ENCODE peak calls at places on chromosome 5, in five cellular contexts. One of them, this sample, is unnamed.
A peak's percentile ranks its signal among the peaks of the same experiment; 100 is the strongest.

GRCh38 chr5:125153231-125153630 is 406.8 kb upstream of the ZNF608 start:
- DNase-seq in H9: no peak
- DNase-seq in neuronal stem cell: no peak
- DNase-seq in H1: no peak
- DNase-seq in trophoblast cell: no peak
- DNase-seq in this sample: no peak

GRCh38 chr5:51618234-51618633 is 235.0 kb downstream of the ISL1 start:
- DNase-seq in H9: no peak
- DNase-seq in neuronal stem cell: no peak
- DNase-seq in H1: no peak
- DNase-seq in trophoblast cell: no peak
- DNase-seq in this sample: no peak

GRCh38 chr5:54524704-54525103 is 7.1 kb downstream of the SNX18 start:
- DNase-seq in H9: no peak
- DNase-seq in neuronal stem cell: no peak
- DNase-seq in H1: no peak
- DNase-seq in trophoblast cell: no peak
- DNase-seq in this sample: no peak

GRCh38 chr5:141992349-141992963 is 20.4 kb downstream of the GNPDA1 start:
- DNase-seq in H9: no peak
- DNase-seq in neuronal stem cell: peak; percentile 57
- DNase-seq in H1: peak; percentile 79
- DNase-seq in trophoblast cell: peak; percentile 93
- DNase-seq in this sample: peak; percentile 67

GRCh38 chr5:170223906-170224305 is 8.9 kb upstream of the C5orf58 start:
- DNase-seq in H9: no peak
- DNase-seq in neuronal stem cell: no peak
- DNase-seq in H1: no peak
- DNase-seq in trophoblast cell: no peak
- DNase-seq in this sample: peak; percentile 34

GRCh38 chr5:57412010-57412409 is 70.6 kb downstream of the ACTBL2 start:
- DNase-seq in H9: no peak
- DNase-seq in neuronal stem cell: no peak
- DNase-seq in H1: no peak
- DNase-seq in trophoblast cell: no peak
- DNase-seq in this sample: peak; percentile 77

GRCh38 chr5:38556115-38556598 is 289 bp downstream of the LIFR start:
- DNase-seq in H9: no peak
- DNase-seq in neuronal stem cell: no peak
- DNase-seq in H1: peak; percentile 62
- DNase-seq in trophoblast cell: peak; percentile 88
- DNase-seq in this sample: no peak

GRCh38 chr5:105506692-105507277 is 1944.2 kb upstream of the NUDT12 start:
- DNase-seq in H9: peak; percentile 67
- DNase-seq in neuronal stem cell: no peak
- DNase-seq in H1: no peak
- DNase-seq in trophoblast cell: peak; percentile 52
- DNase-seq in this sample: peak; percentile 32

GRCh38 chr5:170427672-170428236 is 38.6 kb upstream of the KCNMB1 start:
- DNase-seq in H9: no peak
- DNase-seq in neuronal stem cell: no peak
- DNase-seq in H1: no peak
- DNase-seq in trophoblast cell: no peak
- DNase-seq in this sample: peak; percentile 38

GRCh38 chr5:37448941-37449340 is 69.8 kb downstream of the WDR70 start:
- DNase-seq in H9: no peak
- DNase-seq in neuronal stem cell: no peak
- DNase-seq in H1: no peak
- DNase-seq in trophoblast cell: no peak
- DNase-seq in this sample: peak; percentile 10

GRCh38 chr5:10690460-10690859 is 70.6 kb downstream of the DAP start:
- DNase-seq in H9: no peak
- DNase-seq in neuronal stem cell: no peak
- DNase-seq in H1: no peak
- DNase-seq in trophoblast cell: peak; percentile 55
- DNase-seq in this sample: no peak

GRCh38 chr5:10688651-10689171 is 72.3 kb downstream of the DAP start:
- DNase-seq in H9: no peak
- DNase-seq in neuronal stem cell: no peak
- DNase-seq in H1: no peak
- DNase-seq in trophoblast cell: no peak
- DNase-seq in this sample: no peak

GRCh38 chr5:10686890-10687289 is 74.1 kb downstream of the DAP start:
- DNase-seq in H9: no peak
- DNase-seq in neuronal stem cell: no peak
- DNase-seq in H1: no peak
- DNase-seq in trophoblast cell: no peak
- DNase-seq in this sample: no peak

GRCh38 chr5:10691826-10692785 is 68.9 kb downstream of the DAP start:
- DNase-seq in H9: no peak
- DNase-seq in neuronal stem cell: no peak
- DNase-seq in H1: no peak
- DNase-seq in trophoblast cell: peak; percentile 79
- DNase-seq in this sample: peak; percentile 44

DNA sequence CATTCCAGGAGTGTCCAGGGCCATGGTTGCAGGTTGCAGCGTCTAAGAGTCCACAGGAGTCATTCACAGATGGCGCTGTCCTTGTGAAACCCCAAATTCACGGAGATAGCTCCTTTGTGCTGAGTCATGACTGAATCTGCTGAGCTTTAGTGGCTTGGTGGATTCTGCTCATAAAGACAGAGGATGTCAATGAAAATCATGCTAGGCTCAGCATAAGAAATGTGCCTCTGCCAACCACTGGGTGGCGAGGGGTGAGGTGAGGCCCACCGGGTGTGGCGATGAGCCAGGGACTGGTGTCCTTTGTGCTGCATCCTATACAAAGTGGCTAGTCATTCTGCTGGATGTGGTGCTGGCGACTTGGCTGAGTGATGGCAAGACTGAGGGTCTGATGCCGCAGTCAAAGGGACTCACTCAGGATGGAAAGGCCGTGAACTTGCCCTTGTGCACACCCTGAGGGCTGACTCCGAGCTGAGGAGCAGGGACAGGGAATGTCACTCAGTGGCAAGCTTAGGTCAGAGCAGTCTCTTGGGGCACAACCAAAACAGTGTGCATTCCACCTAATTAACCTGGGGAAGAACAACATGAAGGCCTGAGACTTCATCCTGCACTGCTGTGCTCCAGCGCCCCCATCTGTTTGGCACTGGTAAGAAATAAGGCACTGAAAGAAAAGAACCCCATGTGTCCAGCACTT is 71.5 kb downstream of the DAP start:
- DNase-seq in H9: peak; percentile 77
- DNase-seq in neuronal stem cell: peak; percentile 33
- DNase-seq in H1: peak; percentile 87
- DNase-seq in trophoblast cell: no peak
- DNase-seq in this sample: peak; percentile 31
- H2AK5ac ChIP-seq in H9: no peak overlapping the region
- H2AK5ac ChIP-seq in neuronal stem cell: no peak overlapping the region
- H2AK5ac ChIP-seq in H1: peak overlapping the region; percentile 43
- H2AK5ac ChIP-seq in trophoblast cell: no peak overlapping the region
- H2AK5ac ChIP-seq in this sample: peak overlapping the region; percentile 74

DNA sequence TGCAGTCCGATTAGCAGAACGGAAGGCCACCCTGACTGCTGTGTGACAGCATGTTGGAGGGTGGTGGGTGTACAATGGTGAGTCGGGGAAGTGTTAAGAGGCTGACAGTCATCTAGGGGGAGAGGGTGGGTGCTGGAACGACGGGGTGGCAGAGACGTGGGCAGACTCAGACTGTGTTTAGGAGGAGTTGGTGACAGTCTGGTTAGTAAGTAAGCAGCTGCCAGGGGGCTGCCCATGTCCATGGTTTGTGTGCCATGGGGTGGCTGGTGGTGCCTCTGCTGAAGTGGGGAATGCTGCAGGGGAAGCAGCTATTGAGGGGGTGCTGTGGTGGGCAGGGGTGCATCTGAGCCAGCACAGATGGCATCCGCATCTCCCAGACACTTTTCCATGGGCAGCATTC is 51.3 kb upstream of the BOD1 start:
- DNase-seq in H9: no peak
- DNase-seq in neuronal stem cell: no peak
- DNase-seq in H1: no peak
- DNase-seq in trophoblast cell: no peak
- DNase-seq in this sample: no peak
- H2BK12ac ChIP-seq in H9: no peak overlapping the region
- H2BK12ac ChIP-seq in neuronal stem cell: no peak overlapping the region
- H2BK12ac ChIP-seq in H1: peak overlapping the region; percentile 100
- H2BK12ac ChIP-seq in trophoblast cell: no peak overlapping the region
- H2BK12ac ChIP-seq in this sample: no peak overlapping the region

DNA sequence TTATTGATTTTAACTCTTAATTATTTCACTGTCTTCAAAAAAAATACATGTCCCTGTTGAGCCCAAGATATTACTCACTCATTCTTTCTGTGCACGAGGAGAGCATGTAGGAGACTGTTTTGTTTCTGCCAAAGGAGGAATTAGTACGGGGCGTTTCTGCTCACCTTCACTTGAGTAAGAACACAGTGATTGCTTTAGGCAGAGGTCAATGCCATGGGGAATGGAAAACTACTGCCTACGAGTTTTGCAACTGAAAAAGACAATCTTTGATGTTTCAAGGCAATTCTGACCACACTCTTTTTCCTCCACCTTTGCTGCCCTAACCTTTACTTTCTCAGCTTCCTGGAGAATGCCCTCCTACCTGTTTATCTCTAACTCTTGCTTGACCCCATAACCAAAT is 109.4 kb downstream of the CCDC192 start:
- DNase-seq in H9: no peak
- DNase-seq in neuronal stem cell: no peak
- DNase-seq in H1: no peak
- DNase-seq in trophoblast cell: peak; percentile 8
- DNase-seq in this sample: no peak
- H3K4ac ChIP-seq in H9: no peak overlapping the region
- H3K4ac ChIP-seq in neuronal stem cell: no peak overlapping the region
- H3K4ac ChIP-seq in H1: no peak overlapping the region
- H3K4ac ChIP-seq in trophoblast cell: no peak overlapping the region
- H3K4ac ChIP-seq in this sample: no peak overlapping the region

DNA sequence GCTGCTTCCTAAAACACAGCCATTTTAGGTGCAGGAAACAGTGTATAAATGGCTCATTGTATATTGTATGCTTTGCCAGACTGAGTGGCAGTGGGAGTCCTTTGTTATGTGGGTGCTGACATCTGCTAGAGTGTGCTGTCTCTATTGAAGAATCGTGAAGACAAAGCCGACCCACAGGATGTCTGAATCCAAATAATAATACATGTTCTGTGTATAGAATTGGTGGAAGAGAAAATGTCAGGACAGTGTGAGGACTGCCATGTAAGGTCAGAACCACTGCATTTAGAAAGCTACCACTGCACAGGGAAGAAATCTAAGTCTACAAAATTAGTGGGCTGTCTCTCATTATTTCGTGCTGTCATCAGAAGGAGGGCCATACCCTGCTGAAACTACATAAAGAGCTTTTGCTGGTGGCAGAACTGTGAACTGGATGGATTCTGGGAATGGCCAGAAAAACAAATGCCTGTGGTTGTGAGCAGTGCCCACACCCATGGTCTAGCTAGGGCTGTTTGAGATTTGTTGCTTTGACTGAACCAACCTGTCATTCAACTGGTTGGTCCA is 2.5 kb downstream of the IL7R start:
- DNase-seq in H9: no peak
- DNase-seq in neuronal stem cell: peak; percentile 11
- DNase-seq in H1: no peak
- DNase-seq in trophoblast cell: peak; percentile 36
- DNase-seq in this sample: peak; percentile 41
- H2AK5ac ChIP-seq in H9: no peak overlapping the region
- H2AK5ac ChIP-seq in neuronal stem cell: no peak overlapping the region
- H2AK5ac ChIP-seq in H1: no peak overlapping the region
- H2AK5ac ChIP-seq in trophoblast cell: no peak overlapping the region
- H2AK5ac ChIP-seq in this sample: no peak overlapping the region

DNA sequence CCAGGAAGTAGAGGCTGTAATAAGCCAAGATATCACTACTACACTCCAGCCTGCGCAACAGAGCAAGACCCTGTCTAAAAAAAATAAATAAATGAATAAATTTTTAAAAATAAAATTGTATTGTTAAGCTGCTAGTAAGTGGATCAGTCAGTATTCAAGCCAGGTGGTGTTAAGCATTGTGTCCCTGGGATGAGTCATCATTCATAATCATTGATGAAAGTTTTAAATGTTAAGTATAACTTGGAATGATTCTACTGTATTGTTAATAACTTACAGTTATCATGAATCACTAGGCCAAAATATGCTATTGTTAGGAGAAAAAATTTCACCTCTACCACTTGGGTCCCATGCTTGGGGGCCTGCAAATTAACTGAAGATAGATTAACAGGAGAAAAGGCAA is 38.2 kb downstream of the MED10 start:
- DNase-seq in H9: no peak
- DNase-seq in neuronal stem cell: no peak
- DNase-seq in H1: no peak
- DNase-seq in trophoblast cell: no peak
- DNase-seq in this sample: no peak
- H2BK12ac ChIP-seq in H9: no peak overlapping the region
- H2BK12ac ChIP-seq in neuronal stem cell: no peak overlapping the region
- H2BK12ac ChIP-seq in H1: no peak overlapping the region
- H2BK12ac ChIP-seq in trophoblast cell: no peak overlapping the region
- H2BK12ac ChIP-seq in this sample: no peak overlapping the region

DNA sequence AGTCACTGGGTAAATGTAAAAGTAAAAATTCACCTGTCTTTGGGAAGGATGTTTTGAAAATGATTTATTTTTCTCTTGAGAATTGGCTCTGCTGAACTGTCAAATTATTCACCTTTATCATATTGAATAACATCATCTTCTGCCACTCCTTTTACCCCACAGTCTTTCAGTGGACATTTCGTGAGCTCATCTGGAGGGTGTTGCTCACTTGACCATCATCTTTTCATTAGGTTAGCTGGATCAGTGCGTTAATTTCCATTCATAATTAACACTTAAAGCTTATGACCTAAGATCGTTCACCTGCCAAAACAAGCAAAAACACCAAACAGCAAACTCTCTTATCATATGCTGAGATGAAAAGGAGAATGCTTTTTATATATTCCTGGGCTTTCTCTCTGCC is 53.4 kb upstream of the TNFAIP8 start:
- DNase-seq in H9: no peak
- DNase-seq in neuronal stem cell: no peak
- DNase-seq in H1: no peak
- DNase-seq in trophoblast cell: no peak
- DNase-seq in this sample: no peak
- H3K4ac ChIP-seq in H9: no peak overlapping the region
- H3K4ac ChIP-seq in neuronal stem cell: no peak overlapping the region
- H3K4ac ChIP-seq in H1: no peak overlapping the region
- H3K4ac ChIP-seq in trophoblast cell: no peak overlapping the region
- H3K4ac ChIP-seq in this sample: no peak overlapping the region

DNA sequence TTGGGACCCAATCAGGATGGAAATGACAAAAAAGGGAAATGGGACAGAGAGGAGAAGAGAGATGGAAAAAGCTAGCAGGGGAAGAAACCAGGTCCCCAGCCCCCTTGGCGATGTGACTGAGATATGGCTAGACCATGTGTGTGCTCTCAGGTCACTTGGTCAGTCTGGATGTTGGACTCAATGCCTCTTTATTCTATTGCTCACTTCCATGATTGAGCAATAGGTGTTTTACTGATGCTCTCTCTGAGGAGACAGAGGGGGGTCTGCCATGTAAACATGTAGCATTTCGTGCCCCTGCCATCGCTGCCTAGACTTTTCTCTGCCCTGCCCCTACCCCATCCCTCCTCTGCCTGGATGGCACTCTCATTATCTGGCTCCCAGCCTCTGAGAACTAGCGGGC is 150.6 kb downstream of the DROSHA start:
- DNase-seq in H9: no peak
- DNase-seq in neuronal stem cell: no peak
- DNase-seq in H1: no peak
- DNase-seq in trophoblast cell: no peak
- DNase-seq in this sample: no peak
- H2AK5ac ChIP-seq in H9: no peak overlapping the region
- H2AK5ac ChIP-seq in neuronal stem cell: peak overlapping the region; percentile 42
- H2AK5ac ChIP-seq in H1: no peak overlapping the region
- H2AK5ac ChIP-seq in trophoblast cell: no peak overlapping the region
- H2AK5ac ChIP-seq in this sample: no peak overlapping the region

This sample was measured in mesenchymal stem cell.